ENCODE peak calls at places on chromosomes 16 and 17, in nine cellular contexts. U, I, F, P, H, Q, L, S and V are unnamed samples.

GRCh38 chr17:81102869-81103268 is 62.4 kb upstream of the PVALEF start:
- DNase-seq in U (no peak), I (no peak), F (no peak), P (no peak), H (no peak), Q (no peak), L (no peak), S (no peak), V (no peak)

GRCh38 chr17:11319894-11320293 is 78.9 kb downstream of the SHISA6 start:
- DNase-seq in U (no peak), I (no peak), F (no peak), P (no peak), H (no peak), Q (no peak), L (no peak), S (no peak), V (no peak)

GRCh38 chr16:55508271-55508921 is 476 bp upstream of the LPCAT2 start:
- DNase-seq in U (no peak), I (no peak), F (no peak), P (no peak), H (no peak), Q (no peak), L (no peak), S (no peak), V (no peak)

GRCh38 chr17:3952186-3952585 is 12.1 kb downstream of the ATP2A3 start:
- DNase-seq in U (no peak), I (no peak), F (no peak), P (no peak), H (no peak), Q (no peak), L (no peak), S (no peak), V (no peak)

GRCh38 chr17:19510903-19511302 is 22.8 kb upstream of the SLC47A1 start:
- DNase-seq in U (no peak), I (no peak), F (no peak), P (no peak), H (no peak), Q (no peak), L (no peak), S (no peak), V (no peak)

GRCh38 chr17:6386041-6386630 is 48.8 kb downstream of the AIPL1 start:
- DNase-seq in U (no peak), I (no peak), F (no peak), P (no peak), H (no peak), Q (no peak), L (no peak), S (no peak), V (no peak)

GRCh38 chr17:17913695-17914332 is 58.4 kb downstream of the TOM1L2 start:
- DNase-seq in U (peak), I (peak), F (peak), P (no peak), H (peak), Q (peak), L (peak), S (peak), V (peak)

GRCh38 chr17:35714988-35715387 is 16.5 kb upstream of the RASL10B start:
- DNase-seq in U (no peak), I (no peak), F (no peak), P (no peak), H (no peak), Q (no peak), L (no peak), S (no peak), V (no peak)

GRCh38 chr16:89624775-89625761 is 11.6 kb downstream of the DPEP1 start:
- DNase-seq in U (no peak), I (no peak), F (no peak), P (no peak), H (no peak), Q (no peak), L (peak), S (no peak), V (no peak)

GRCh38 chr17:10094806-10095205 is 103.6 kb downstream of the GAS7 start:
- DNase-seq in U (no peak), I (no peak), F (no peak), P (no peak), H (no peak), Q (no peak), L (no peak), S (no peak), V (no peak)

GRCh38 chr17:64781013-64781392 is 118.9 kb upstream of the SMURF2 start:
- DNase-seq in U (no peak), I (no peak), F (no peak), P (no peak), H (no peak), Q (no peak), L (peak), S (no peak), V (no peak)

GRCh38 chr17:60390881-60391418 is 983 bp downstream of the USP32 start:
- DNase-seq in U (peak), I (peak), F (peak), P (peak), H (no peak), Q (peak), L (peak), S (peak), V (peak)

GRCh38 chr16:83802135-83802534 is 5.6 kb upstream of the HSBP1 start:
- DNase-seq in U (no peak), I (peak), F (peak), P (no peak), H (peak), Q (no peak), L (no peak), S (peak), V (peak)

GRCh38 chr16:85090166-85090565 is 22.1 kb downstream of the CIBAR2 start:
- DNase-seq in U (no peak), I (peak), F (peak), P (no peak), H (no peak), Q (no peak), L (no peak), S (no peak), V (no peak)

GRCh38 chr16:74817851-74818250 is 43.2 kb upstream of the FA2H start:
- DNase-seq in U (no peak), I (no peak), F (no peak), P (no peak), H (no peak), Q (no peak), L (no peak), S (no peak), V (no peak)

GRCh38 chr17:41284043-41284442 is 8.5 kb downstream of the KRTAP9-7 start:
- DNase-seq in U (no peak), I (peak), F (no peak), P (no peak), H (no peak), Q (no peak), L (peak), S (no peak), V (no peak)

GRCh38 chr17:54968259-54968953 is at the start of the genes COX11 and STXBP4:
- DNase-seq in U (peak), I (peak), F (peak), P (peak), H (peak), Q (peak), L (peak), S (peak), V (peak)
- TF ChIP-seq CTCF in U (peak), I (peak), F (peak), P (peak), H (peak), Q (no peak), L (peak), S (no peak), V (peak)

GRCh38 chr16:25031441-25032307 is 16.5 kb upstream of the ARHGAP17 start:
- DNase-seq in U (peak), I (peak), F (peak), P (peak), H (peak), Q (peak), L (peak), S (peak), V (peak)
- TF ChIP-seq CTCF in U (no peak), I (no peak), F (no peak), P (peak), H (no peak), Q (no peak), L (peak), S (no peak), V (no peak)

DNA sequence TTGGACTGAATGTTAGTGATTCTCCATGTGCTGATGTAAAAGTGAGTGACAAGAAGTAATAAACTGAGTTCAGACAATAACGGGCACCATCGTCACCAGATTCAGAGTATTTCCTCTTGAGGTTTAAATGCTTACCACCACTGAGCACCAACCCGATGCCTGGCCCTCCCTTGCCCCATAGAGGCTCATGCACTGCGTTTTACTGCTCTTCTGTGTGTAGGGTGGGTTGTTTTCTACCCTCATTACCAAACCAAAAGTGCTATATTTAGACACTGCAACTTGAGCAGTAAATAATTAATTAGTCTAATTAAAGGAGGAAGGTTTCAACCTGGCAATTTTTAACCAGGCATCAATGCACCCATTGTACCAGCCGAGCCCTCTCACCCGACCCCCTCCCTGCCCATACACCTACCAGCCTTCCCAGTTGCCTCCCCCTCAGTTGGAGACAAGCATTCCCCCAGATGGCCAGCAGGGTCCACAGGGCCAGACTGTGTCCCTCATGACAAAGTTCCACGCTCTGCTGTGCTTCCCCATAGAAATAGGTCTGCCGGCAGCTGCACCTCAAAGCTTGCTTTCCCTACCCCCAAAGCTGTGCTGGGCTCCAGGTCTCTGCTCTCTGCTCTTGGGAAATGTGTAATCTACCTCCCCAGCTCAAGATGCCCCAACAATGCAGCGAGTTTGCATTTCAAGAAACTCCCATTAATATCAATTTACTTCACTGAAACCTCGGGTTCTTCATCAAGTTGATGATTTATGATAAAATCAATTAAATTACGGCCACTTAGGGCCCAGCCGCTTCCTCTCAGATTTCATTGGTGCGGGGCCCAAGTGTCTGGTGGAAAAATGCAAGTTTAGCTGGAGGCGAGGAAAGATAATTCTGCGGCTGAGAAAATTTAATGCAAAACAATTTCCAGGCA is 16.0 kb downstream of the HOXB4 start:
- DNase-seq in U (no peak), I (no peak), F (no peak), P (no peak), H (no peak), Q (no peak), L (peak), S (no peak), V (no peak)
- TF ChIP-seq CTCF in U (no peak), I (peak), F (peak), P (no peak), H (peak), Q (no peak), L (peak), S (no peak), V (no peak)

GRCh38 chr16:50066482-50067289 is 916 bp downstream of the HEATR3 start:
- DNase-seq in U (no peak), I (no peak), F (no peak), P (no peak), H (no peak), Q (no peak), L (no peak), S (no peak), V (no peak)
- TF ChIP-seq CTCF in U (no peak), I (no peak), F (no peak), P (no peak), H (no peak), Q (no peak), L (peak), S (no peak), V (no peak)

GRCh38 chr16:3793161-3793576 is 75.8 kb upstream of the TRAP1 start:
- DNase-seq in U (no peak), I (no peak), F (peak), P (peak), H (no peak), Q (no peak), L (no peak), S (peak), V (no peak)
- TF ChIP-seq CTCF in U (no peak), I (no peak), F (no peak), P (no peak), H (no peak), Q (no peak), L (no peak), S (no peak), V (no peak)

GRCh38 chr17:38883592-38884526 is 14.0 kb downstream of the LASP1 start:
- DNase-seq in U (no peak), I (no peak), F (peak), P (no peak), H (peak), Q (no peak), L (no peak), S (no peak), V (no peak)
- TF ChIP-seq CTCF in U (no peak), I (peak), F (peak), P (no peak), H (no peak), Q (no peak), L (no peak), S (peak), V (no peak)

GRCh38 chr17:45293413-45294211 is 23.2 kb downstream of the MAP3K14 start:
- DNase-seq in U (peak), I (peak), F (peak), P (peak), H (peak), Q (no peak), L (no peak), S (peak), V (peak)
- TF ChIP-seq CTCF in U (no peak), I (peak), F (peak), P (no peak), H (no peak), Q (no peak), L (no peak), S (peak), V (no peak)

GRCh38 chr16:81673432-81673831 is 105.7 kb upstream of the PLCG2 start:
- DNase-seq in U (no peak), I (no peak), F (no peak), P (no peak), H (no peak), Q (no peak), L (no peak), S (no peak), V (no peak)
- TF ChIP-seq CTCF in U (no peak), I (no peak), F (no peak), P (no peak), H (no peak), Q (no peak), L (no peak), S (no peak), V (no peak)

GRCh38 chr17:73782231-73782630 is 138.0 kb upstream of the SDK2 start:
- DNase-seq in U (no peak), I (no peak), F (no peak), P (no peak), H (no peak), Q (no peak), L (no peak), S (no peak), V (no peak)

GRCh38 chr17:73772107-73772705 is 128.0 kb upstream of the SDK2 start:
- DNase-seq in U (no peak), I (no peak), F (no peak), P (no peak), H (no peak), Q (no peak), L (no peak), S (no peak), V (no peak)

GRCh38 chr17:73773702-73774101 is 129.5 kb upstream of the SDK2 start:
- DNase-seq in U (no peak), I (no peak), F (no peak), P (no peak), H (no peak), Q (no peak), L (no peak), S (no peak), V (no peak)

GRCh38 chr17:73782641-73783381 is 138.6 kb upstream of the SDK2 start:
- DNase-seq in U (no peak), I (no peak), F (no peak), P (no peak), H (no peak), Q (no peak), L (no peak), S (no peak), V (no peak)

GRCh38 chr17:73776978-73777567 is 132.8 kb upstream of the SDK2 start:
- DNase-seq in U (no peak), I (no peak), F (no peak), P (no peak), H (no peak), Q (no peak), L (peak), S (no peak), V (no peak)
- TF ChIP-seq CTCF in U (no peak), I (no peak), F (no peak), P (no peak), H (no peak), Q (no peak), L (peak), S (no peak), V (no peak)

GRCh38 chr17:68398731-68399637 is 58.3 kb downstream of the WIPI1 start:
- DNase-seq in U (peak), I (peak), F (peak), P (peak), H (peak), Q (peak), L (peak), S (peak), V (peak)
- TF ChIP-seq CTCF in U (peak), I (peak), F (peak), P (peak), H (peak), Q (no peak), L (peak), S (peak), V (peak)